ENCODE peak calls at places on chromosomes 2 and 18, in five cellular contexts. W, S, B, K and H are unnamed samples.

GRCh38 chr2:215727507-215728503 is 285.5 kb downstream of the MREG start:
- DNase-seq in W (peak; percentile 83), S (no peak), K (peak; percentile 80), B (no peak), H (no peak)

GRCh38 chr2:137952586-137953129 is 11.6 kb upstream of the HNMT start:
- DNase-seq in B (no peak), W (no peak), K (no peak), S (no peak), H (no peak)

GRCh38 chr2:127913808-127914457 is 28.2 kb upstream of the AMMECR1L start:
- DNase-seq in K (no peak), S (peak; percentile 31), W (peak; percentile 26), B (no peak), H (peak; percentile 10)

GRCh38 chr18:69944434-69944833 is 3.2 kb downstream of the CD226 start:
- DNase-seq in K (no peak), S (no peak), W (no peak), B (no peak), H (no peak)

GRCh38 chr2:20588918-20589871 is 61.7 kb downstream of the HS1BP3 start:
- DNase-seq in S (no peak), K (peak; percentile 50), W (no peak), B (no peak), H (no peak)

GRCh38 chr2:96138146-96139145 is at the start of gene ASTL:
- DNase-seq in S (peak; percentile 31), B (peak; percentile 81), K (peak; percentile 53), W (peak; percentile 19), H (peak; percentile 80)

GRCh38 chr2:108565778-108566375 is 31.6 kb downstream of the LIMS1 start:
- DNase-seq in K (no peak), B (no peak), W (no peak), S (no peak), H (no peak)

GRCh38 chr2:232336241-232336736 is 42.3 kb upstream of the ALPP start:
- DNase-seq in W (no peak), S (no peak), K (no peak), B (no peak), H (no peak)

GRCh38 chr2:20619624-20620024 is 31.3 kb downstream of the HS1BP3 start:
- DNase-seq in W (no peak), K (no peak), S (no peak), B (no peak), H (no peak)

GRCh38 chr2:39642054-39642742 is 23.5 kb upstream of the TMEM178A start:
- DNase-seq in K (peak; percentile 81), W (peak; percentile 79), S (no peak), B (no peak), H (peak; percentile 76)

GRCh38 chr2:26173596-26174482 is 951 bp downstream of the GAREM2 start:
- DNase-seq in B (no peak), K (no peak), S (no peak), W (no peak), H (no peak)

GRCh38 chr18:41954827-41955613 is at the start of gene PIK3C3:
- DNase-seq in S (peak; percentile 55), K (peak; percentile 98), B (peak; percentile 92), W (peak; percentile 95), H (peak; percentile 87)

GRCh38 chr2:217052856-217053577 is 193.2 kb upstream of the TNP1 start:
- DNase-seq in B (no peak), W (no peak), S (no peak), K (no peak), H (no peak)

GRCh38 chr2:19609266-19609665 is 250.8 kb upstream of the OSR1 start:
- DNase-seq in S (no peak), K (peak; percentile 14), W (no peak), B (no peak), H (no peak)

GRCh38 chr2:110816404-110817365 is 84.3 kb downstream of the ACOXL start:
- DNase-seq in K (peak; percentile 39), B (peak; percentile 24), S (no peak), W (peak; percentile 81), H (no peak)

GRCh38 chr2:117704818-117705217 is 109.7 kb upstream of the DDX18 start:
- DNase-seq in S (no peak), W (no peak), B (no peak), K (no peak), H (no peak)

GRCh38 chr2:117702098-117702497 is 112.4 kb upstream of the DDX18 start:
- DNase-seq in K (no peak), B (no peak), W (no peak), S (no peak), H (no peak)

GRCh38 chr2:117712686-117713085 is 101.8 kb upstream of the DDX18 start:
- DNase-seq in K (no peak), B (no peak), W (no peak), S (no peak), H (no peak)

GRCh38 chr2:117703868-117704267 is 110.6 kb upstream of the DDX18 start:
- DNase-seq in S (no peak), K (no peak), B (no peak), W (no peak), H (no peak)

GRCh38 chr2:117707874-117708273 is 106.6 kb upstream of the DDX18 start:
- DNase-seq in K (no peak), S (no peak), B (no peak), W (no peak), H (no peak)
- H3K4me2 ChIP-seq in K (no peak overlapping the region), S (no peak overlapping the region), B (no peak overlapping the region), W (no peak overlapping the region), H (no peak overlapping the region)

DNA sequence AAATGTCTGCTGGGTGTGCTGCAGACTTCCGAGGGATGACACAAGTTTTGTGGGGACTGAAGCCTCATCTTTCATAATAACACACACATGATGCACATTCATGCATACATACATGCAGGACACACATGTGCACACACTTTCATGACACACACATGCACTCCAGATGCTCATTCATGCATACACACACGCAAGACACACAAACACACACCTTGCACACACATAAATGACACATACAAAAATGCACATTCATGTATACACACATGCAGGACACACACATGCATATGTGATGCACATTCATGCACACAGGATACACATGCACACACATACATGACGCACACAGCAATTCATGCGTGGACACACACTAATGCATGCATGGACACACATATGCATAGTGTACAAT is 133.0 kb upstream of the SNTG2 start:
- DNase-seq in B (no peak), S (no peak), K (no peak), W (no peak), H (no peak)
- H3K9me3 ChIP-seq in B (no peaks in the 10 kb centered on the region), S (no peaks in the 10 kb centered on the region), K (no peaks in the 10 kb centered on the region), W (peaks cover 34% of the 10 kb centered on the region), H (no peaks in the 10 kb centered on the region)

GRCh38 chr2:219449609-219450008 is 15.0 kb downstream of the SPEG start:
- DNase-seq in B (no peak), K (no peak), S (no peak), W (no peak), H (no peak)

GRCh38 chr2:219447242-219448098 is 12.8 kb downstream of the SPEG start:
- DNase-seq in W (no peak), B (no peak), K (no peak), S (no peak), H (no peak)

GRCh38 chr2:219446689-219447088 is 12.0 kb downstream of the SPEG start:
- DNase-seq in K (no peak), B (no peak), S (no peak), W (no peak), H (no peak)

GRCh38 chr2:219448776-219449476 is 14.3 kb downstream of the SPEG start:
- DNase-seq in K (no peak), S (no peak), W (no peak), B (no peak), H (no peak)

DNA sequence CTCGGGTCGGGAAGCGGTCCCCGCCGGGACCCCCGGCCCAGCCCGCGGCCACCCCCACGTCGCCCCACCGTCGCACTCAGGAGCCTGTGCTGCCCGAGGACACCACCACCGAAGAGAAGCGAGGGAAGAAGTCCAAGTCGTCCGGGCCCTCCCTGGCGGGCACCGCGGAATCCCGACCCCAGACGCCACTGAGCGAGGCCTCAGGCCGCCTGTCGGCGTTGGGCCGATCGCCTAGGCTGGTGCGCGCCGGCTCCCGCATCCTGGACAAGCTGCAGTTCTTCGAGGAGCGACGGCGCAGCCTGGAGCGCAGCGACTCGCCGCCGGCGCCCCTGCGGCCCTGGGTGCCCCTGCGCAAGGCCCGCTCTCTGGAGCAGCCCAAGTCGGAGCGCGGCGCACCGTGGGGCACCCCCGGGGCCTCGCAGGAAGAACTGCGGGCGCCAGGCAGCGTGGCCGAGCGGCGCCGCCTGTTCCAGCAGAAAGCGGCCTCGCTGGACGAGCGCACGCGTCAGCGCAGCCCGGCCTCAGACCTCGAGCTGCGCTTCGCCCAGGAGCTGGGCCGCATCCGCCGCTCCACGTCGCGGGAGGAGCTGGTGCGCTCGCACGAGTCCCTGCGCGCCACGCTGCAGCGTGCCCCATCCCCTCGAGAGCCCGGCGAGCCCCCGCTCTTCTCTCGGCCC is 13.6 kb downstream of the SPEG start:
- DNase-seq in K (no peak), B (no peak), W (no peak), S (no peak), H (no peak)
- H3K4me3 ChIP-seq in K (no peak overlapping the region), B (no peak overlapping the region), W (no peak overlapping the region), S (no peak overlapping the region), H (no peak overlapping the region)

GRCh38 chr2:185700883-185701282 is 37.7 kb upstream of the FSIP2 start:
- DNase-seq in S (no peak), K (no peak), W (no peak), B (no peak), H (no peak)
- H3K4me2 ChIP-seq in S (no peak overlapping the region), K (no peak overlapping the region), W (no peak overlapping the region), B (no peak overlapping the region), H (no peak overlapping the region)

DNA sequence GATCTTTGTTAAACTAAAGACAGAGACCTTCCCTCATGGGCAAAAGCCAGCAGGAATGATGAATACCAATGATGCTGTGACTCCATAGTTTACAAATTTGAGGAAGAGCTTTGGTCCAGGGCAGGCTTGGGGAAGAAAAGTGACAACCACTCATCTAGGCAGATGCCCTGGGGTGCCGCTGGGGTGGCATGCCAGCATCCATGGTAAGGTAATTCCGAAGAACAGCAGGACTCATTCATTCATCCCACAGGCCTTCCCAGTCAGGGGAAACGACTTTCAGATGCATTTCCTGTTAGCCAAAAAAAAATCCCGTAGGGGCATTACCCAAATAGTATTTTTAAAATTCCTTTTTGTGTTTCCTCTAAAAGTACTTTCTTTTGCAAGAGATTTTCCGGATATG is 180.7 kb upstream of the SERPINE2 start:
- DNase-seq in K (no peak), S (no peak), B (no peak), W (no peak), H (no peak)
- H3K9me3 ChIP-seq in K (no peaks in the 10 kb centered on the region), S (peaks cover 21% of the 10 kb centered on the region), B (no peaks in the 10 kb centered on the region), W (no peaks in the 10 kb centered on the region), H (peaks cover 31% of the 10 kb centered on the region)

GRCh38 chr18:2978208-2978607 is 34.7 kb downstream of the LPIN2 start:
- DNase-seq in B (no peak), W (no peak), S (no peak), K (peak; percentile 48), H (no peak)

GRCh38 chr18:2978626-2979025 is 34.3 kb downstream of the LPIN2 start:
- DNase-seq in B (no peak), S (peak; percentile 21), K (peak; percentile 96), W (peak; percentile 50), H (no peak)

GRCh38 chr18:2976733-2977132 is 36.2 kb downstream of the LPIN2 start:
- DNase-seq in B (no peak), K (no peak), S (no peak), W (no peak), H (no peak)

GRCh38 chr18:2974731-2975130 is 38.2 kb downstream of the LPIN2 start:
- DNase-seq in W (no peak), S (no peak), K (no peak), B (no peak), H (no peak)

GRCh38 chr18:2976218-2976617 is 36.7 kb downstream of the LPIN2 start:
- DNase-seq in B (no peak), W (no peak), S (no peak), K (no peak), H (no peak)
- H3K4me3 ChIP-seq in B (no peak overlapping the region), W (no peak overlapping the region), S (no peak overlapping the region), K (no peak overlapping the region), H (no peak overlapping the region)